ENCODE peak calls at places on chromosomes 2 and 18, in ten cellular contexts. Y is B cell; H is astrocyte of the spinal cord; V is astrocyte; I is kidney epithelial cell; T is AG10803; J is GM20000; Z is CD8-positive, alpha-beta T cell; R is glutamatergic neuron; K is A549. B is an unnamed sample.
A peak's percentile ranks its signal among the peaks of the same experiment; 100 is the strongest.

GRCh38 chr2:138752231-138752956 is 27.8 kb downstream of the NXPH2 start:
- DNase-seq in Y (no peak), H (peak; percentile 36), V (peak; percentile 82), I (no peak), T (no peak), J (no peak), Z (no peak), R (no peak), K (no peak), B (no peak)

GRCh38 chr18:67281746-67282145 is 234.8 kb downstream of the DSEL start:
- DNase-seq in Y (no peak), H (no peak), V (no peak), I (no peak), T (no peak), J (no peak), Z (no peak), R (no peak), K (no peak), B (no peak)

GRCh38 chr2:236639461-236639860 is 69.8 kb downstream of the ACKR3 start:
- DNase-seq in Y (no peak), H (no peak), V (no peak), I (no peak), T (no peak), J (no peak), Z (no peak), R (no peak), K (no peak), B (no peak)

GRCh38 chr2:70986499-70987189 is 8.0 kb downstream of the TEX261 start:
- DNase-seq in Y (no peak), H (no peak), V (no peak), I (no peak), T (no peak), J (no peak), Z (no peak), R (no peak), K (no peak), B (no peak)

GRCh38 chr2:225536036-225536435 is 136.5 kb downstream of the NYAP2 start:
- DNase-seq in Y (no peak), H (no peak), V (no peak), I (no peak), T (no peak), J (no peak), Z (no peak), R (no peak), K (no peak), B (no peak)

GRCh38 chr2:33210626-33211025 is 263.9 kb downstream of the LTBP1 start:
- DNase-seq in Y (no peak), H (peak; percentile 97), V (peak; percentile 99), I (peak; percentile 93), T (peak; percentile 95), J (no peak), Z (no peak), R (no peak), K (peak; percentile 49), B (peak; percentile 93)

GRCh38 chr2:203533696-203534471 is 1.2 kb downstream of the RAPH1 start:
- DNase-seq in Y (peak; percentile 26), H (peak; percentile 77), V (peak; percentile 90), I (no peak), T (peak; percentile 91), J (peak; percentile 46), Z (no peak), R (no peak), K (peak; percentile 15), B (peak; percentile 42)

GRCh38 chr2:144583741-144584453 is 64.0 kb upstream of the ZEB2 start:
- DNase-seq in Y (no peak), H (peak; percentile 78), V (peak; percentile 82), I (peak; percentile 1), T (peak; percentile 80), J (no peak), Z (no peak), R (no peak), K (no peak), B (peak; percentile 83)

GRCh38 chr2:19955544-19956422 is 34.1 kb downstream of the WDR35 start:
- DNase-seq in Y (peak; percentile 53), H (peak; percentile 75), V (peak; percentile 44), I (peak; percentile 34), T (peak; percentile 73), J (peak; percentile 65), Z (peak; percentile 24), R (peak; percentile 65), K (peak; percentile 78), B (peak; percentile 71)

GRCh38 chr2:221649045-221649444 is 76.9 kb upstream of the EPHA4 start:
- DNase-seq in Y (no peak), H (peak; percentile 66), V (peak; percentile 42), I (no peak), T (no peak), J (no peak), Z (no peak), R (no peak), K (no peak), B (no peak)

GRCh38 chr2:45331034-45331786 is 279.9 kb downstream of the SRBD1 start:
- DNase-seq in Y (no peak), H (no peak), V (no peak), I (no peak), T (peak; percentile 67), J (no peak), Z (no peak), R (no peak), K (no peak), B (no peak)

GRCh38 chr18:3901811-3902210 is 451.8 kb downstream of the TGIF1 start:
- DNase-seq in Y (no peak), H (no peak), V (no peak), I (no peak), T (no peak), J (no peak), Z (no peak), R (no peak), K (no peak), B (no peak)

GRCh38 chr2:181258761-181259160 is 198.4 kb upstream of the ITGA4 start:
- DNase-seq in Y (no peak), H (peak; percentile 34), V (peak; percentile 84), I (peak; percentile 28), T (peak; percentile 96), J (no peak), Z (no peak), R (no peak), K (no peak), B (peak; percentile 76)

GRCh38 chr2:78118037-78118436 is 595.9 kb upstream of the LRRTM4 start:
- DNase-seq in Y (no peak), H (no peak), V (no peak), I (no peak), T (no peak), J (no peak), Z (no peak), R (no peak), K (no peak), B (no peak)

DNA sequence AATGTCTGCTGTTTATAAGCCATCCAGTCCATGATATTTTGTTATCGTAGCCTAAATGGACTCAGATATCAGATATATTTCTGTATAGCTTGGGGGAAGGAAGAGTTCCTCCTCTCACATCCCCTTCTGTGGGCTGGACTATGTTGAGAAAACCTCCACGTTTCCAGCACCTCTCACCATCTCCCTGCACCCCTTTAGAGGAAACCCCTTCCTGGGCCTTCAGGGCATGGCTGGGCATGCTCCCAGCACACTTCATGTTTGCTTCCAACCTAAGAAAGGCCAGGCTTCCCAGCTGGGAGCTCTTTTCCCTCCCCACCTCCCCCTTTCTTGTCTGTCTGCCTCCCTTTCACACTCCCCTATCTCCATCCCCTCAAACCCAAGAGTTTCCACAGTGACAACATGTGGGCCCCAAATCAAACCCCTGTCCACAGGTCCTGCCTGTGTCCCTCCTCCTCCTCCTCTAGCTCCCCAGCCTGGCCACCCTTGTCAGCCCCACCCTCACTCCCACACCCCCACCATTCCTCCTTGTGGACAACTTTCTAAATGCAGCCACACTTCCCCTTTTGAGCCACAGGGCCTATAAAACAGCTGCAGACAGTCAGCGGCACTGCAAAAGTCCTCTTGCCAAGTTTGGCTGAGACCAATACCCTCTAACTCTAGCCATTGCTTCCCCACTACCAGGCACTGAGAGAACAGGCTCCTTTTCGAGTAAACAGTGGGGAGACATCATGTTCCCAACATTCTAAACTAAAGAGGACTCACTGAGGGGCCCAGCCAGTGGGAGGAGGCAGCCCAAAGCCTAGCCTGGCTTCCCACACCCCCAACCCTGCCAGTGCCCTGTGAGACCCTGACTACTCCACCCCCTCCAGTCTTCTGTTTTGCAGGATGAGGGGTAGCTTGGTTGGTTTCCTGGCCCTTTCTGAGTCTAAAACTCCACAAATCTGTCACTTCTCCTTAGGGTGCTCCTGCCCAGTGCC is 120.5 kb downstream of the ZFP36L2 start:
- DNase-seq in Y (peak; percentile 78), H (no peak), V (no peak), I (no peak), T (peak; percentile 68), J (peak; percentile 77), Z (no peak), R (no peak), K (peak; percentile 58), B (no peak)
- TF ChIP-seq CTCF in Y (peak; percentile 61), H (peak; percentile 31), V (peak; percentile 16), I (peak; percentile 30), T (peak; percentile 53), J (no peak), Z (no peak), R (no peak), K (no peak), B (peak; percentile 63)

DNA sequence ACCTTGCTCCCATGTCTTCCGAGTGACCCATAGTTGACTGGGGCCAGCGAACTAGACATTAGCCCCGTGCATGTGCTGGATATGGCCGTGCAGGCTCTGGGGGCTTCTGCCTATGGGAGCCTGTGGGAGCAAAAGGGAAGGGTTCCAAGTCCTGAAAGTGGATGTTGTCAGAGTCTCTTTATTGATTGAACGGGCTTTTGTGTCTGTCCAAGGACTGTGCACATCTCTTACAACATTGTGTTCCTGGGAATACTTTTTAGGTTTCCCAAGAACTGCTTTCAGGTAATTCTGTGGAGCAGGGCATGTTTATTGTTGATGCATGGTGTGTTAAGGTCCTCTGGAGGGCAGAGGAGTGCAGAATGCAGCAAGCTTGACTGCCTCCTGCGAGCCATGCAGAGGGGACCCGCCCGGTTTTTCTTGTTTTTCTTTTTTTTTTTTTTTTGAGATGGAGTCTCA is 5.0 kb downstream of the RNF144A start:
- DNase-seq in Y (no peak), H (no peak), V (no peak), I (no peak), T (no peak), J (no peak), Z (no peak), R (no peak), K (no peak), B (no peak)
- TF ChIP-seq CTCF in Y (no peak), H (no peak), V (no peak), I (peak; percentile 30), T (no peak), J (no peak), Z (no peak), R (no peak), K (no peak), B (no peak)

GRCh38 chr18:39162013-39162412 is 1596.4 kb upstream of the CELF4 start:
- DNase-seq in Y (no peak), H (no peak), V (no peak), I (no peak), T (no peak), J (no peak), Z (no peak), R (no peak), K (no peak), B (no peak)
- TF ChIP-seq CTCF in Y (no peak), H (peak; percentile 6), V (no peak), I (no peak), T (no peak), J (no peak), Z (no peak), R (no peak), K (no peak), B (no peak)

DNA sequence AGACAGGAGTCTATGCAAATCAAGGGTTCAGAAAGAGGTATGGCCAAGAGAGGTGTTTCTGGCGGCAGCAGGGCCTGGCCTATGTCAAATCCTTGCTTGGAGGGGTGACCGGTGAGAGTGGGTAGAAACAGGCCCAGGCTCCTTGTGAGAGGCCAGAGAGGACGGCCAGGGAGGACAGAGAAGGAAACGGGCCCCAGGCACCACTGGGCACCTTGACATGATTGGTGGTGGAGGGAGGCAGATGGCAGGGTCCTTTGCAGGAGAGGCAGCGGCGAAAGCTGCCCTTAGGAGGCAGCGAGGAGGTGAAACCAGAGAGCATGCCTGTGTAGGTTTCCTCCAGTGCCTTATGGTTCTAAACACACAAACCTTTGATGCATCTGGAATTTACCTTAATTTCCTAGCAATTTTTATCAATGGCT is 6.2 kb downstream of the RAMP1 start:
- DNase-seq in Y (peak; percentile 29), H (no peak), V (no peak), I (no peak), T (no peak), J (no peak), Z (no peak), R (no peak), K (no peak), B (no peak)
- TF ChIP-seq CTCF in Y (no peak), H (peak; percentile 30), V (no peak), I (peak; percentile 28), T (peak; percentile 4), J (no peak), Z (no peak), R (no peak), K (no peak), B (no peak)

B was measured in HFFc6.